ENCODE peak calls at places on chromosomes 4 and X, in four cellular contexts. E is GM12878, M is K562, U is HepG2. K is an unnamed sample.

GRCh38 chr4:10106421-10107039 is 10.1 kb downstream of the WDR1 start:
- DNase-seq in E (no peak), M (peak; percentile 49), U (no peak), K (no peak)

GRCh38 chrX:115413246-115413878 is 123.8 kb downstream of the LUZP4 start:
- DNase-seq in E (no peak), M (no peak), U (no peak), K (no peak)

GRCh38 chrX:39682778-39683177 is 415.0 kb downstream of the BCOR start:
- DNase-seq in E (no peak), M (peak; percentile 67), U (no peak), K (no peak)

GRCh38 chr4:87532109-87532508 is 2.9 kb upstream of the SPARCL1 start:
- DNase-seq in E (no peak), M (no peak), U (no peak), K (no peak)

GRCh38 chr4:179751669-179752068 is 2309.4 kb upstream of the AGA start:
- DNase-seq in E (no peak), M (no peak), U (no peak), K (no peak)

GRCh38 chr4:7111441-7111840 is 43.6 kb upstream of the GRPEL1 start:
- DNase-seq in E (no peak), M (no peak), U (no peak), K (no peak)

GRCh38 chr4:100113732-100114131 is 76.5 kb downstream of the DDIT4L start:
- DNase-seq in E (no peak), M (no peak), U (no peak), K (no peak)

GRCh38 chr4:123233409-123233808 is 163.2 kb upstream of the SPRY1 start:
- DNase-seq in E (no peak), M (no peak), U (no peak), K (no peak)

GRCh38 chrX:47637546-47638195 is 7.9 kb upstream of the CFP start:
- DNase-seq in E (no peak), M (peak; percentile 30), U (no peak), K (peak; percentile 70)

GRCh38 chr4:8304827-8305695 is 35.5 kb downstream of the HTRA3 start:
- DNase-seq in E (no peak), M (no peak), U (no peak), K (no peak)

GRCh38 chr4:81395239-81395638 is 76.5 kb downstream of the RASGEF1B start:
- DNase-seq in E (no peak), M (no peak), U (no peak), K (no peak)

GRCh38 chr4:85658766-85659439 is 184.0 kb downstream of the ARHGAP24 start:
- DNase-seq in E (no peak), M (no peak), U (no peak), K (no peak)

GRCh38 chr4:70979445-70980008 is 13.9 kb upstream of the DCK start:
- DNase-seq in E (no peak), M (no peak), U (no peak), K (no peak)

GRCh38 chr4:58590714-58591113 is 1480.5 kb upstream of the IGFBP7 start:
- DNase-seq in E (no peak), M (no peak), U (no peak), K (no peak)

GRCh38 chrX:14903891-14904290 is 30.7 kb downstream of the MOSPD2 start:
- DNase-seq in E (no peak), M (no peak), U (no peak), K (no peak)

GRCh38 chr4:168511780-168512467 is 15.1 kb downstream of the PALLD start:
- DNase-seq in E (no peak), M (no peak), U (no peak), K (peak; percentile 13)

GRCh38 chrX:3697220-3697684 is 16.2 kb downstream of the PRKX start:
- DNase-seq in E (no peak), M (no peak), U (no peak), K (no peak)

GRCh38 chr4:38663021-38663800 is 788 bp upstream of the KLF3 start:
- DNase-seq in E (no peak), M (no peak), U (no peak), K (peak; percentile 65)

DNA sequence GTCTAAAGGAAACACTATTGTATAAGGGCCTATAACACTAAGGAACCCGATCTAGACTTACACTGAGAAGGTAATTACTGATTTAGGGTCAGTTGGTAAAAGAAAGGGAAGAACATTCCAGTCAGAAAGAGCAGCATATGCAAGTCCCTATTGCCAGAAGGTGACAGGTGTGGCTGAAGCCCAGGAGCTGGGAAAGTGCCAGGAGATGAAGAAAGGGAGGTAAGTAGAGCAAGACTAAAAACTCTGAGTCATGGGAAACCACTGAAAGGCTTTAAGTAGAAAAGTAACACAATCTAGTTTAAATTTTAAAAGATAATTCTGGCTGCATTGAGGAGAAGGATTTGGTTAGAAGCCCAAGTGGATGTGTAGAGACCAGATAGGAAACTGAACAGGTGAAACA is 77.7 kb upstream of the INTU start:
- DNase-seq in E (no peak), M (no peak), U (no peak), K (no peak)
- TF ChIP-seq CREM in E (no peak), M (no peak), U (no peak), K (no peak)

DNA sequence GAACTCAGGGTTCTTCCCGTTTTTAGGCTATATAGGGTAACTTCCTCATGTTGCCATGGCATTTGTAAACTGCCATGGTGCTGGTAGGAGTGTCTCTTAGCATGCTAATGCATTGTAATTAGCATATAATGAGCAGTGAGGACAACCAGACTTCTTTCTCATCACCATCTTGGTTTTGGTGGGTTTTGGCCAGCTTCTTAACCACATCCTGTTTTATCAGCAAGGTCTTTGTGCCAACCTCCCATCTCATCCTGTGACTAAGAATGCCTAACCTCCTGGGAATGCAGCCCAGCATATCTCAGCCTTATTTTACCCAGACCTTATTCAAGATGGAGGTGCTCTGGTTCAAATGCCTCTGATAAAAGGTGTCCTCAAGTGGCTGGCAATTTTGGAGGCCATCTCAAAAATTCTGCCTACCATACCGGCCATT is 213.1 kb upstream of the VEGFC start:
- DNase-seq in E (no peak), M (no peak), U (no peak), K (no peak)
- TF ChIP-seq CREM in E (no peak), M (no peak), U (no peak), K (no peak)

DNA sequence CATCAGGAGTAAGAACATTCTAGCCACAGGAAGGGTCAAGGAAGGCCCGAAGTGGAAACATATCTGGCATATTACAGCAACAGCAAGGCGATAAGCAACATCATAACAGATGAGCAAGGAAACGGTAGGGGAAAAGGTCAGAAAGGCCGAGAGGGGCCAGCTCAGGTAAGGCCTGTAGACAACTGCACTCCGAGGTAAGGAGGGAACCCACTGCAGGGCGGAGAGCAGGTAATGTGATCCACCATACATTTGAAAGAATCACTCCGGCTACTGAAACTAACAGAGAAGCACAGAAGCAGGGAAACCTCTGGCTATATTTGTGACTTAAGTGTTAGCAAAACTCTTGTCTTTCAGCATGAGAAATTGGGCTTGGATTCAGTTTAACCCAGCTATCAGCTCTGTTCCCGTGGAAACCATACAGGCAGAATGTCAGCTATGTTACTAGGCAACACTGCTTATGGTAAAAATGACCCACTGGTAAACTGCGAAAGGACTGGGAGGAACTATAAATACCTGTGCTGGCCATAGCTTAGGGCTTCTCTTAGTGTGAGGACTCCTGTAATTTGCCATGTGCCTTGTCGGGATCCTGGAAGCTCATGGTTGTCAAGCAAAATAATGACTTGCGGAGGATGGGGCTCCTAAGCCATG is 31.0 kb downstream of the FRYL start:
- DNase-seq in E (no peak), M (no peak), U (no peak), K (no peak)
- TF ChIP-seq CREM in E (no peak), M (no peak), U (no peak), K (no peak)

DNA sequence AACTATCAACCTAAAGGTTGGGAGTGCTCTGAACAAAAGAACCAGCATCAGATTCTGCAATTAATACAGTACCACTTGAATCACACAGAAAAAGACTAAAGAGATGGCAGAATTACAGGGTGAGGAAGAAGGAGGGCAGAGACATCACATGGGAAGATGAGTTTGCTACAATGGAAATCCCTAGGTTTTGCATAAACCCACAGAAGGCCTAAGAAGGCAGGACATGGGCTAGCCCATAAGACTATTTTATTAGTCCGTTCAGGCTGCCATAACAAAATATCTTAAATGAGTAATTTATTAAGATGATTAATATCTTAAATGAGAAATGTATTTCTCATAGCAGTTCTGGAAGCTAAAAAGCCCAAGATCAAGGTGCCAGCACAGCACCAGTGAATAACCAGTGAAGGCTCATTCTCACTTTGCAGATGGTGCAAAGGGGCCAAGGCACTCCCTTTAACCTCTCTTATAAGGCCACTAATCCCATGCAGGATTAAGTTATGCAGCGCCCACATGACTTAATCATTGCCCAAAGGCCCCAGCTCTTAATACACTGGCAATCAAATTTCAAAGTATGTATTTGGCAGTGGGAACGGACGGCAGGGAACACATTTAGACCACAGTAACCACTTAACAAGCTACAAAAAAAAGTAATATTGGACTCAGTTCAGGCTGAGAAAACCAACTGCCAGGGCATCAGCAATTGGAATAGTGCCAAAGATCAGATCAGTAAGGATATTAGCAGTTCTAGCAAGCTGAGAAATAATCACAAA is 47.6 kb upstream of the NEUROG2 start:
- DNase-seq in E (no peak), M (no peak), U (no peak), K (no peak)
- TF ChIP-seq CREM in E (no peak), M (no peak), U (no peak), K (no peak)

DNA sequence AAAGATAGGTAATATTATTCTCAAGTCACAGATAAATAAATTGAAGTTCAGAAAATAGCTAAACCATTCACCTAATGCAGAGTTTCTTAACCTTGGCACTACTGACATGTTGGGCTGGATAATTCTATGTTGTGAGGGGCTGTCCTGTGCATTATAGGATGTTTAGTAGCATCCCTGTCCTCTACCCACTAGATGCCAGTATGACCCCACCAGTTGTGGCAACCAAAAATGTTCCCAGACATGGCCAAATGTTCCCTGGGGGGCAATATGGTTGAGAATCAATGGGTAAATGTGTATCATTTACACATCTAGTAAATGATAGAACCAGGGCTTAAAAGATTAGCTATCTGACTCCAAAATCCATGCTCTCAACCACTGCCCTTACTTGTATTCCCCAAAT is 140.9 kb downstream of the COL4A6 start:
- DNase-seq in E (no peak), M (no peak), U (no peak), K (no peak)
- TF ChIP-seq CREM in E (no peak), M (no peak), U (no peak), K (no peak)

GRCh38 chr4:184805462-184806245 is 20.1 kb downstream of the ACSL1 start:
- DNase-seq in E (no peak), M (no peak), U (no peak), K (no peak)
- TF ChIP-seq CREM in E (no peak), M (no peak), U (no peak), K (no peak)

GRCh38 chrX:45323387-45323786 is 122.7 kb upstream of the DIPK2B start:
- DNase-seq in E (no peak), M (no peak), U (no peak), K (no peak)

GRCh38 chrX:45324941-45325340 is 124.3 kb upstream of the DIPK2B start:
- DNase-seq in E (no peak), M (no peak), U (no peak), K (no peak)

DNA sequence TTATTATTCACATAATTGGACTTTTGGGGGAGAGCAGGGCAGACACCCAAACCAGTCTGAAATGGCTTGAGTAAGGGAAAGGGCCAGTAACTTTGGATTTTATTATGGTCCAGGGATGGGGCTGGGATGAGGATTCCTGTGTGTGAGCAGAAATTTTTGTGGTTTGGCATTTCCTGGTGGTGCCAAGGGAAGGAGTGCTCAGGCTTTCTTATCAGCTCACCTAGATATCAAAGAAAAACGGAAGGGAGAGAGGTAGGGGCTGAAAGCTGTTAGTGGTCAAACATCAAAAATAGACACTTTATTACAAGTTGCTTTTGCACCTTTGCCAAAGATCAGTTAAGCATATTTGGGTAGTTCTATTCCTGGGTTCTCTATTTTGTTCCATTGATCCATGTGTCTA is 128.5 kb upstream of the DIPK2B start:
- DNase-seq in E (no peak), M (no peak), U (no peak), K (no peak)
- TF ChIP-seq CREM in E (no peak), M (no peak), U (no peak), K (no peak)

K was measured in WTC11.